ENCODE peak calls at places on chromosome 17, in ten cellular contexts. One of them, this sample, is unnamed.
A peak's percentile ranks its signal among the peaks of the same experiment; 100 is the strongest.

GRCh38 chr17:59812139-59812538 is 80.6 kb downstream of the TUBD1 start:
- DNase-seq in endothelial cell: no peak
- DNase-seq in tibial artery: no peak
- DNase-seq in sigmoid colon: no peak
- DNase-seq in NCI-H524: no peak
- DNase-seq in substantia nigra: no peak
- DNase-seq in astrocyte of the spinal cord: no peak
- DNase-seq in stimulated activated naive CD8-positive, alpha-beta T cell treated with anti-CD3 and anti-CD28 coated beads, Interleukin-15, Interleukin-2, amounts not matched to agents 100 U/mL and 50 U/mL, for 24 hours: no peak
- DNase-seq in GM13977: no peak
- DNase-seq in naive thymus-derived CD4-positive, alpha-beta T cell: no peak
- DNase-seq in this sample: no peak

GRCh38 chr17:35449371-35449931 is 885 bp upstream of the SLFN13 start:
- DNase-seq in astrocyte of the spinal cord: peak; percentile 21
- DNase-seq in sigmoid colon: peak; percentile 80
- DNase-seq in NCI-H524: no peak
- DNase-seq in GM13977: peak; percentile 54
- DNase-seq in substantia nigra: no peak
- DNase-seq in endothelial cell: peak; percentile 27
- DNase-seq in naive thymus-derived CD4-positive, alpha-beta T cell: no peak
- DNase-seq in stimulated activated naive CD8-positive, alpha-beta T cell treated with anti-CD3 and anti-CD28 coated beads, Interleukin-15, Interleukin-2, amounts not matched to agents 100 U/mL and 50 U/mL, for 24 hours: no peak
- DNase-seq in tibial artery: peak; percentile 63
- DNase-seq in this sample: no peak

GRCh38 chr17:30113213-30113612 is 3.4 kb upstream of the NSRP1 start:
- DNase-seq in GM13977: no peak
- DNase-seq in sigmoid colon: no peak
- DNase-seq in endothelial cell: no peak
- DNase-seq in naive thymus-derived CD4-positive, alpha-beta T cell: no peak
- DNase-seq in astrocyte of the spinal cord: peak; percentile 68
- DNase-seq in tibial artery: no peak
- DNase-seq in NCI-H524: no peak
- DNase-seq in stimulated activated naive CD8-positive, alpha-beta T cell treated with anti-CD3 and anti-CD28 coated beads, Interleukin-15, Interleukin-2, amounts not matched to agents 100 U/mL and 50 U/mL, for 24 hours: peak; percentile 16
- DNase-seq in substantia nigra: no peak
- DNase-seq in this sample: no peak

GRCh38 chr17:7685533-7686220 is 1.6 kb downstream of the TP53 start:
- DNase-seq in substantia nigra: peak; percentile 93
- DNase-seq in endothelial cell: peak; percentile 84
- DNase-seq in NCI-H524: peak; percentile 73
- DNase-seq in astrocyte of the spinal cord: peak; percentile 96
- DNase-seq in stimulated activated naive CD8-positive, alpha-beta T cell treated with anti-CD3 and anti-CD28 coated beads, Interleukin-15, Interleukin-2, amounts not matched to agents 100 U/mL and 50 U/mL, for 24 hours: peak; percentile 91
- DNase-seq in GM13977: peak; percentile 87
- DNase-seq in sigmoid colon: peak; percentile 96
- DNase-seq in tibial artery: peak; percentile 96
- DNase-seq in naive thymus-derived CD4-positive, alpha-beta T cell: peak; percentile 87
- DNase-seq in this sample: peak; percentile 79

GRCh38 chr17:28938552-28938951 is 12.8 kb downstream of the PHF12 start:
- DNase-seq in naive thymus-derived CD4-positive, alpha-beta T cell: no peak
- DNase-seq in endothelial cell: no peak
- DNase-seq in substantia nigra: no peak
- DNase-seq in sigmoid colon: no peak
- DNase-seq in GM13977: no peak
- DNase-seq in tibial artery: no peak
- DNase-seq in astrocyte of the spinal cord: no peak
- DNase-seq in stimulated activated naive CD8-positive, alpha-beta T cell treated with anti-CD3 and anti-CD28 coated beads, Interleukin-15, Interleukin-2, amounts not matched to agents 100 U/mL and 50 U/mL, for 24 hours: no peak
- DNase-seq in NCI-H524: no peak
- DNase-seq in this sample: no peak

GRCh38 chr17:44005865-44006580 is 1.6 kb downstream of the NAGS start:
- DNase-seq in tibial artery: peak; percentile 68
- DNase-seq in sigmoid colon: no peak
- DNase-seq in naive thymus-derived CD4-positive, alpha-beta T cell: peak; percentile 31
- DNase-seq in endothelial cell: peak; percentile 65
- DNase-seq in NCI-H524: peak; percentile 77
- DNase-seq in substantia nigra: no peak
- DNase-seq in GM13977: peak; percentile 60
- DNase-seq in stimulated activated naive CD8-positive, alpha-beta T cell treated with anti-CD3 and anti-CD28 coated beads, Interleukin-15, Interleukin-2, amounts not matched to agents 100 U/mL and 50 U/mL, for 24 hours: peak; percentile 40
- DNase-seq in astrocyte of the spinal cord: peak; percentile 24
- DNase-seq in this sample: peak; percentile 23

GRCh38 chr17:50472286-50472685 is 3.6 kb upstream of the CHAD start:
- DNase-seq in sigmoid colon: no peak
- DNase-seq in substantia nigra: no peak
- DNase-seq in tibial artery: no peak
- DNase-seq in astrocyte of the spinal cord: no peak
- DNase-seq in NCI-H524: no peak
- DNase-seq in stimulated activated naive CD8-positive, alpha-beta T cell treated with anti-CD3 and anti-CD28 coated beads, Interleukin-15, Interleukin-2, amounts not matched to agents 100 U/mL and 50 U/mL, for 24 hours: no peak
- DNase-seq in endothelial cell: no peak
- DNase-seq in naive thymus-derived CD4-positive, alpha-beta T cell: no peak
- DNase-seq in GM13977: no peak
- DNase-seq in this sample: no peak

GRCh38 chr17:34607917-34608316 is 28.5 kb downstream of the TMEM132E start:
- DNase-seq in sigmoid colon: no peak
- DNase-seq in naive thymus-derived CD4-positive, alpha-beta T cell: no peak
- DNase-seq in astrocyte of the spinal cord: no peak
- DNase-seq in stimulated activated naive CD8-positive, alpha-beta T cell treated with anti-CD3 and anti-CD28 coated beads, Interleukin-15, Interleukin-2, amounts not matched to agents 100 U/mL and 50 U/mL, for 24 hours: no peak
- DNase-seq in substantia nigra: no peak
- DNase-seq in endothelial cell: no peak
- DNase-seq in NCI-H524: no peak
- DNase-seq in GM13977: no peak
- DNase-seq in tibial artery: no peak
- DNase-seq in this sample: no peak

GRCh38 chr17:80296221-80296620 is 35.6 kb downstream of the RNF213 start:
- DNase-seq in endothelial cell: no peak
- DNase-seq in sigmoid colon: no peak
- DNase-seq in astrocyte of the spinal cord: no peak
- DNase-seq in stimulated activated naive CD8-positive, alpha-beta T cell treated with anti-CD3 and anti-CD28 coated beads, Interleukin-15, Interleukin-2, amounts not matched to agents 100 U/mL and 50 U/mL, for 24 hours: no peak
- DNase-seq in naive thymus-derived CD4-positive, alpha-beta T cell: no peak
- DNase-seq in NCI-H524: no peak
- DNase-seq in substantia nigra: no peak
- DNase-seq in tibial artery: no peak
- DNase-seq in GM13977: no peak
- DNase-seq in this sample: no peak

GRCh38 chr17:81342062-81342699 is 47.1 kb upstream of the SLC38A10 start:
- DNase-seq in endothelial cell: no peak
- DNase-seq in GM13977: no peak
- DNase-seq in stimulated activated naive CD8-positive, alpha-beta T cell treated with anti-CD3 and anti-CD28 coated beads, Interleukin-15, Interleukin-2, amounts not matched to agents 100 U/mL and 50 U/mL, for 24 hours: no peak
- DNase-seq in astrocyte of the spinal cord: peak; percentile 58
- DNase-seq in NCI-H524: no peak
- DNase-seq in substantia nigra: no peak
- DNase-seq in sigmoid colon: no peak
- DNase-seq in tibial artery: no peak
- DNase-seq in naive thymus-derived CD4-positive, alpha-beta T cell: no peak
- DNase-seq in this sample: no peak

GRCh38 chr17:79915850-79916430 is 76.7 kb upstream of the CBX4 start:
- DNase-seq in sigmoid colon: no peak
- DNase-seq in endothelial cell: no peak
- DNase-seq in tibial artery: no peak
- DNase-seq in astrocyte of the spinal cord: no peak
- DNase-seq in NCI-H524: peak; percentile 29
- DNase-seq in naive thymus-derived CD4-positive, alpha-beta T cell: no peak
- DNase-seq in GM13977: no peak
- DNase-seq in stimulated activated naive CD8-positive, alpha-beta T cell treated with anti-CD3 and anti-CD28 coated beads, Interleukin-15, Interleukin-2, amounts not matched to agents 100 U/mL and 50 U/mL, for 24 hours: no peak
- DNase-seq in substantia nigra: no peak
- DNase-seq in this sample: no peak

GRCh38 chr17:49508061-49508865 is 13.2 kb downstream of the NGFR start:
- DNase-seq in substantia nigra: no peak
- DNase-seq in GM13977: no peak
- DNase-seq in tibial artery: no peak
- DNase-seq in astrocyte of the spinal cord: no peak
- DNase-seq in NCI-H524: peak; percentile 62
- DNase-seq in stimulated activated naive CD8-positive, alpha-beta T cell treated with anti-CD3 and anti-CD28 coated beads, Interleukin-15, Interleukin-2, amounts not matched to agents 100 U/mL and 50 U/mL, for 24 hours: no peak
- DNase-seq in sigmoid colon: no peak
- DNase-seq in endothelial cell: no peak
- DNase-seq in naive thymus-derived CD4-positive, alpha-beta T cell: no peak
- DNase-seq in this sample: no peak

GRCh38 chr17:49343273-49343672 is 18.8 kb downstream of the ZNF652 start:
- DNase-seq in tibial artery: no peak
- DNase-seq in stimulated activated naive CD8-positive, alpha-beta T cell treated with anti-CD3 and anti-CD28 coated beads, Interleukin-15, Interleukin-2, amounts not matched to agents 100 U/mL and 50 U/mL, for 24 hours: no peak
- DNase-seq in endothelial cell: no peak
- DNase-seq in astrocyte of the spinal cord: peak; percentile 21
- DNase-seq in sigmoid colon: no peak
- DNase-seq in substantia nigra: no peak
- DNase-seq in NCI-H524: no peak
- DNase-seq in GM13977: no peak
- DNase-seq in naive thymus-derived CD4-positive, alpha-beta T cell: no peak
- DNase-seq in this sample: no peak

GRCh38 chr17:36072431-36073121 is 8.5 kb downstream of the CCL18 start:
- DNase-seq in endothelial cell: peak; percentile 79
- DNase-seq in GM13977: peak; percentile 71
- DNase-seq in tibial artery: no peak
- DNase-seq in astrocyte of the spinal cord: no peak
- DNase-seq in stimulated activated naive CD8-positive, alpha-beta T cell treated with anti-CD3 and anti-CD28 coated beads, Interleukin-15, Interleukin-2, amounts not matched to agents 100 U/mL and 50 U/mL, for 24 hours: peak; percentile 89
- DNase-seq in substantia nigra: peak; percentile 21
- DNase-seq in naive thymus-derived CD4-positive, alpha-beta T cell: peak; percentile 76
- DNase-seq in sigmoid colon: no peak
- DNase-seq in NCI-H524: no peak
- DNase-seq in this sample: no peak

GRCh38 chr17:18033442-18034099 is 5.4 kb downstream of the ATPAF2 start:
- DNase-seq in sigmoid colon: no peak
- DNase-seq in astrocyte of the spinal cord: peak; percentile 85
- DNase-seq in GM13977: peak; percentile 80
- DNase-seq in substantia nigra: no peak
- DNase-seq in naive thymus-derived CD4-positive, alpha-beta T cell: peak; percentile 37
- DNase-seq in endothelial cell: peak; percentile 43
- DNase-seq in NCI-H524: peak; percentile 85
- DNase-seq in tibial artery: peak; percentile 48
- DNase-seq in stimulated activated naive CD8-positive, alpha-beta T cell treated with anti-CD3 and anti-CD28 coated beads, Interleukin-15, Interleukin-2, amounts not matched to agents 100 U/mL and 50 U/mL, for 24 hours: peak; percentile 42
- DNase-seq in this sample: no peak

This sample was measured in activated CD4-positive, alpha-beta T cell treated with anti-CD3 and anti-CD28 coated beads for 1 hour.